ENCODE peak calls at places on chromosomes 4 and X, in six cellular contexts. Z, O, B, T, U and A are unnamed samples.

GRCh38 chr4:108799335-108799734 is 36.5 kb upstream of the ETNPPL start:
- DNase-seq in Z (no peak), O (no peak), B (peak; percentile 34), T (no peak), U (no peak), A (no peak)

GRCh38 chr4:80475236-80475635 is 139.7 kb downstream of the CFAP299 start:
- DNase-seq in Z (no peak), O (no peak), B (no peak), T (no peak), U (no peak), A (no peak)

GRCh38 chr4:162115323-162115722 is 48.5 kb downstream of the FSTL5 start:
- DNase-seq in Z (no peak), O (peak; percentile 13), B (no peak), T (no peak), U (no peak), A (no peak)

GRCh38 chr4:1026115-1026514 is 14.7 kb downstream of the FGFRL1 start:
- DNase-seq in Z (no peak), O (peak; percentile 31), B (peak; percentile 46), T (peak; percentile 21), U (no peak), A (no peak)

GRCh38 chr4:1169691-1170096 is 2.7 kb downstream of the SPON2 start:
- DNase-seq in Z (no peak), O (peak; percentile 10), B (no peak), T (no peak), U (no peak), A (no peak)

GRCh38 chr4:38449506-38450174 is 214.4 kb upstream of the KLF3 start:
- DNase-seq in Z (no peak), O (no peak), B (peak; percentile 66), T (peak; percentile 5), U (no peak), A (peak; percentile 30)

GRCh38 chr4:133316874-133317273 is 167.8 kb downstream of the PCDH10 start:
- DNase-seq in Z (no peak), O (no peak), B (no peak), T (no peak), U (no peak), A (no peak)

GRCh38 chr4:26031704-26032103 is 117.7 kb downstream of the SMIM20 start:
- DNase-seq in Z (no peak), O (no peak), B (no peak), T (no peak), U (no peak), A (no peak)

GRCh38 chrX:68842781-68843581 is 14.2 kb downstream of the EFNB1 start:
- DNase-seq in Z (no peak), O (no peak), B (no peak), T (peak; percentile 19), U (no peak), A (no peak)

GRCh38 chr4:114921790-114922581 is 191.4 kb downstream of the NDST4 start:
- DNase-seq in Z (no peak), O (no peak), B (no peak), T (no peak), U (peak; percentile 41), A (peak; percentile 51)

GRCh38 chr4:27094224-27094623 is 233.6 kb downstream of the STIM2 start:
- DNase-seq in Z (no peak), O (no peak), B (no peak), T (no peak), U (no peak), A (no peak)

GRCh38 chr4:37995981-37996770 is 36.0 kb downstream of the PTTG2 start:
- DNase-seq in Z (no peak), O (no peak), B (peak; percentile 95), T (no peak), U (peak; percentile 28), A (no peak)

GRCh38 chrX:45751156-45751555 is 550.5 kb upstream of the DIPK2B start:
- DNase-seq in Z (no peak), O (peak; percentile 0), B (peak; percentile 67), T (no peak), U (no peak), A (no peak)

GRCh38 chrX:44042731-44043130 is 69.5 kb upstream of the NDP start:
- DNase-seq in Z (no peak), O (peak; percentile 8), B (no peak), T (peak; percentile 50), U (no peak), A (no peak)

GRCh38 chrX:111244238-111244750 is 26.0 kb downstream of the CAPN6 start:
- DNase-seq in Z (no peak), O (peak; percentile 18), B (peak; percentile 53), T (peak; percentile 14), U (no peak), A (peak; percentile 10)

GRCh38 chrX:120213438-120214265 is 37.0 kb upstream of the ZBTB33 start:
- DNase-seq in Z (peak; percentile 47), O (peak; percentile 58), B (peak; percentile 77), T (peak; percentile 59), U (peak; percentile 72), A (peak; percentile 77)

GRCh38 chrX:154059729-154060245 is 37.7 kb downstream of the MECP2 start:
- DNase-seq in Z (no peak), O (no peak), B (no peak), T (no peak), U (no peak), A (no peak)

GRCh38 chr4:9937078-9937477 is 84.2 kb downstream of the SLC2A9 start:
- DNase-seq in Z (no peak), O (no peak), B (no peak), T (no peak), U (no peak), A (no peak)

GRCh38 chr4:107261241-107261874 is 225.2 kb upstream of the DKK2 start:
- DNase-seq in Z (no peak), O (no peak), B (peak; percentile 47), T (no peak), U (no peak), A (peak; percentile 53)

GRCh38 chr4:28730304-28730703 is 1869.7 kb downstream of the STIM2 start:
- DNase-seq in Z (no peak), O (no peak), B (no peak), T (no peak), U (no peak), A (peak; percentile 31)

GRCh38 chr4:23717528-23718248 is 172.2 kb downstream of the PPARGC1A start:
- DNase-seq in Z (no peak), O (peak; percentile 27), B (peak; percentile 58), T (peak; percentile 31), U (no peak), A (peak; percentile 63)

GRCh38 chr4:124936427-124936826 is 223.9 kb upstream of the ANKRD50 start:
- DNase-seq in Z (no peak), O (peak; percentile 54), B (no peak), T (peak; percentile 60), U (no peak), A (peak; percentile 70)

GRCh38 chr4:6727081-6727942 is 11.3 kb downstream of the BLOC1S4 start:
- DNase-seq in Z (peak; percentile 67), O (peak; percentile 54), B (no peak), T (no peak), U (no peak), A (peak; percentile 44)

GRCh38 chr4:182554736-182555135 is 311.5 kb downstream of the TENM3 start:
- DNase-seq in Z (no peak), O (no peak), B (no peak), T (no peak), U (no peak), A (no peak)

GRCh38 chr4:105389167-105389566 is 84.7 kb downstream of the PPA2 start:
- DNase-seq in Z (no peak), O (no peak), B (no peak), T (peak; percentile 48), U (no peak), A (no peak)

GRCh38 chrX:1551959-1552546 is 15.1 kb upstream of the P2RY8 start:
- DNase-seq in Z (no peak), O (no peak), B (no peak), T (no peak), U (no peak), A (no peak)

GRCh38 chr4:147739239-147739823 is 7.4 kb downstream of the ARHGAP10 start:
- DNase-seq in Z (no peak), O (peak; percentile 42), B (peak; percentile 86), T (no peak), U (no peak), A (peak; percentile 62)
- H3K4me1 ChIP-seq in Z (no peaks in the 10 kb centered on the region), O (peaks cover 8% of the 10 kb centered on the region), B (peaks cover 14% of the 10 kb centered on the region), T (peaks cover 17% of the 10 kb centered on the region), U (peaks cover 5% of the 10 kb centered on the region), A (no peaks in the 10 kb centered on the region)

GRCh38 chrX:316351-317325 is 2.0 kb downstream of the GTPBP6 start:
- DNase-seq in Z (no peak), O (no peak), B (no peak), T (no peak), U (no peak), A (no peak)
- H3K4me3 ChIP-seq in Z (no peak overlapping the region), O (no peak overlapping the region), B (no peak overlapping the region), T (no peak overlapping the region), U (peak overlapping the region; percentile 38), A (no peak overlapping the region)

DNA sequence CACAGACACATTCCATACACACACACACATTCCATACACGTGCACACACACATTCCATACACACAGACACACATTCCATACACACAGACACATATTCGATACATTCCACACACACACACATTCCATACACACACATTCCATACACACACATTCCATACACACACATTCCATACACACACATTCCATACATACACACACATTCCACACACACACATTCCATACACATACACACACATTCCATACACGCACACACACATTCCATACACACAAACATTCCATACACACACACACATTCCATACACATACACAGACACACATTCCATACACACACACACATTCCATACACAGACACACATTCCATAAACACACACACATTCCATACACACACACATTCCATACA is 13.7 kb downstream of the LINC00632 start:
- DNase-seq in Z (no peak), O (peak; percentile 30), B (peak; percentile 4), T (peak; percentile 19), U (no peak), A (peak; percentile 45)
- H4K8ac ChIP-seq in Z (no peak overlapping the region), O (no peak overlapping the region), B (no peak overlapping the region), T (no peak overlapping the region), U (no peak overlapping the region), A (no peak overlapping the region)

GRCh38 chr4:83552924-83553323 is 17.0 kb downstream of the GPAT3 start:
- DNase-seq in Z (no peak), O (peak; percentile 76), B (no peak), T (peak; percentile 67), U (no peak), A (no peak)
- H3K4me1 ChIP-seq in Z (peaks cover 5% of the 10 kb centered on the region), O (peaks cover 5% of the 10 kb centered on the region), B (peaks cover 2% of the 10 kb centered on the region), T (peaks cover 13% of the 10 kb centered on the region), U (no peaks in the 10 kb centered on the region), A (no peaks in the 10 kb centered on the region)

GRCh38 chrX:9913041-9913440 is 54.1 kb upstream of the CLDN34 start:
- DNase-seq in Z (no peak), O (peak; percentile 41), B (peak; percentile 79), T (peak; percentile 43), U (no peak), A (no peak)
- H3K4me3 ChIP-seq in Z (peak overlapping the region; percentile 51), O (no peak overlapping the region), B (no peak overlapping the region), T (peak overlapping the region; percentile 21), U (no peak overlapping the region), A (no peak overlapping the region)

GRCh38 chrX:9747644-9748043 is 18.0 kb downstream of the GPR143 start:
- DNase-seq in Z (no peak), O (peak; percentile 34), B (no peak), T (no peak), U (no peak), A (no peak)
- H4K8ac ChIP-seq in Z (no peak overlapping the region), O (no peak overlapping the region), B (no peak overlapping the region), T (no peak overlapping the region), U (no peak overlapping the region), A (no peak overlapping the region)